ENCODE peak calls at places on chromosomes 12 and 14, in eight cellular contexts. S is brain microvascular endothelial cell, A is astrocyte of the spinal cord, K is suprapubic skin, L is lung, N is ovary, I is fibroblast of lung, B is cardiac muscle cell. W is an unnamed sample.

GRCh38 chr12:58393152-58393551 is 451.8 kb downstream of the ATP23 start:
- DNase-seq in I (no peak), N (no peak), B (no peak), K (no peak), L (no peak), A (peak), S (peak), W (no peak)

GRCh38 chr12:124398578-124399227 is 103.8 kb downstream of the RFLNA start:
- DNase-seq in A (no peak), L (no peak), S (no peak), K (peak), I (no peak), N (peak), B (peak), W (no peak)

GRCh38 chr12:6843118-6843902 is 2.6 kb downstream of the GNB3 start:
- DNase-seq in B (no peak), K (no peak), N (no peak), I (no peak), L (no peak), S (no peak), A (no peak), W (no peak)

GRCh38 chr14:80095623-80096022 is 115.7 kb downstream of the DIO2 start:
- DNase-seq in I (no peak), S (peak), K (no peak), L (no peak), B (no peak), N (no peak), A (peak), W (peak)

GRCh38 chr14:22547309-22547947 is 41.6 kb downstream of the DAD1 start:
- DNase-seq in K (no peak), L (no peak), B (no peak), I (no peak), A (no peak), N (no peak), S (no peak), W (no peak)

GRCh38 chr12:105382771-105383632 is 52.5 kb downstream of the C12orf75 start:
- DNase-seq in K (no peak), N (no peak), I (peak), S (peak), A (peak), B (peak), L (no peak), W (peak)

GRCh38 chr12:40313928-40314327 is 89.1 kb downstream of the LRRK2 start:
- DNase-seq in N (no peak), K (no peak), S (no peak), A (no peak), B (no peak), I (no peak), L (no peak), W (no peak)

GRCh38 chr12:67784831-67785230 is 136.3 kb downstream of the DYRK2 start:
- DNase-seq in B (no peak), N (no peak), I (no peak), K (no peak), A (no peak), L (no peak), S (no peak), W (no peak)

GRCh38 chr14:30179381-30180130 is 251.9 kb upstream of the PRKD1 start:
- DNase-seq in S (no peak), I (no peak), A (peak), L (no peak), K (no peak), B (peak), N (no peak), W (peak)

GRCh38 chr12:62910549-62911169 is 24.3 kb downstream of the PPM1H start:
- DNase-seq in B (no peak), N (no peak), L (no peak), A (no peak), I (no peak), K (no peak), S (no peak), W (no peak)

GRCh38 chr14:94115068-94115591 is 4.6 kb downstream of the IFI27 start:
- DNase-seq in S (no peak), L (no peak), I (no peak), A (no peak), B (peak), N (no peak), K (peak), W (no peak)

GRCh38 chr14:78605065-78605762 is 435.0 kb downstream of the NRXN3 start:
- DNase-seq in I (no peak), B (no peak), N (no peak), A (no peak), S (no peak), K (no peak), L (no peak), W (no peak)

GRCh38 chr14:63178912-63179311 is 25.3 kb upstream of the RHOJ start:
- DNase-seq in N (no peak), S (peak), K (no peak), I (no peak), L (no peak), A (peak), B (peak), W (peak)

GRCh38 chr14:68583527-68584275 is 209.2 kb downstream of the ZFP36L1 start:
- DNase-seq in B (no peak), S (no peak), K (no peak), A (no peak), L (peak), I (no peak), N (no peak), W (no peak)

GRCh38 chr12:64699504-64700115 is 59.6 kb downstream of the GNS start:
- DNase-seq in I (no peak), B (peak), K (no peak), A (no peak), S (no peak), N (no peak), L (no peak), W (no peak)

GRCh38 chr12:124073636-124074035 is 100.6 kb downstream of the ZNF664 start:
- DNase-seq in S (peak), N (no peak), L (no peak), B (no peak), K (no peak), A (no peak), I (no peak), W (no peak)

GRCh38 chr12:108389544-108389943 is 50.4 kb upstream of the CMKLR1 start:
- DNase-seq in L (no peak), B (no peak), I (no peak), A (no peak), S (no peak), K (no peak), N (no peak), W (no peak)

GRCh38 chr12:100716949-100717732 is 77.4 kb upstream of the ANO4 start:
- DNase-seq in B (peak), L (no peak), S (no peak), I (peak), N (peak), A (peak), K (no peak), W (no peak)

GRCh38 chr12:14417717-14418116 is 52.2 kb downstream of the ATF7IP start:
- DNase-seq in A (peak), B (peak), I (peak), K (no peak), L (peak), N (no peak), S (peak), W (peak)

GRCh38 chr12:104852102-104852501 is 106.0 kb downstream of the SLC41A2 start:
- DNase-seq in L (no peak), A (peak), I (no peak), K (no peak), N (no peak), S (no peak), B (no peak), W (no peak)

GRCh38 chr12:107349008-107349747 is 255.8 kb upstream of the CRY1 start:
- DNase-seq in N (no peak), B (peak), A (peak), S (peak), K (peak), L (no peak), I (peak), W (peak)

GRCh38 chr12:10341892-10342509 is 34.3 kb downstream of the KLRD1 start:
- DNase-seq in K (no peak), S (no peak), A (no peak), B (no peak), N (no peak), I (peak), L (no peak), W (no peak)

GRCh38 chr14:99389171-99389826 is 91.4 kb downstream of the SETD3 start:
- DNase-seq in A (peak), K (no peak), N (peak), B (peak), I (peak), S (peak), L (no peak), W (no peak)

GRCh38 chr12:102440109-102440405 is 40.3 kb downstream of the IGF1 start:
- DNase-seq in I (no peak), B (no peak), S (no peak), L (no peak), N (no peak), A (no peak), K (no peak), W (no peak)

GRCh38 chr14:43621282-43621681 is 885.8 kb downstream of the FSCB start:
- DNase-seq in K (no peak), I (no peak), A (no peak), S (no peak), L (no peak), N (no peak), B (no peak), W (no peak)

GRCh38 chr14:79278798-79279644 is 932.3 kb downstream of the DIO2 start:
- DNase-seq in A (peak), B (peak), S (peak), N (no peak), K (peak), L (peak), I (peak), W (peak)

GRCh38 chr12:15648564-15648963 is 140.6 kb downstream of the EPS8 start:
- DNase-seq in B (no peak), I (no peak), A (peak), S (no peak), N (no peak), L (no peak), K (no peak), W (no peak)

GRCh38 chr14:29927596-29928341 is at the start of gene PRKD1:
- DNase-seq in L (peak), A (peak), I (peak), N (peak), B (peak), S (peak), K (peak), W (peak)

GRCh38 chr12:110001596-110001995 is 2.4 kb downstream of the ANKRD13A start:
- DNase-seq in A (peak), S (peak), N (no peak), B (no peak), I (no peak), K (no peak), L (no peak), W (no peak)

GRCh38 chr14:33686856-33687255 is 264.0 kb downstream of the EGLN3 start:
- DNase-seq in K (no peak), I (no peak), B (no peak), A (no peak), L (no peak), S (no peak), N (no peak), W (no peak)

GRCh38 chr12:2108975-2109671 is 56.3 kb downstream of the CACNA1C start:
- DNase-seq in A (no peak), S (no peak), N (no peak), B (no peak), K (no peak), L (no peak), I (no peak), W (no peak)

GRCh38 chr12:26126340-26127284 is 1.8 kb upstream of the BHLHE41 start:
- DNase-seq in K (peak), A (peak), N (peak), L (peak), I (peak), S (peak), B (peak), W (no peak)

GRCh38 chr12:67748761-67749075 is 100.2 kb downstream of the DYRK2 start:
- DNase-seq in I (no peak), K (no peak), N (no peak), A (no peak), B (no peak), L (no peak), S (no peak), W (no peak)

GRCh38 chr12:130983328-130984017 is 29.8 kb downstream of the ADGRD1 start:
- DNase-seq in N (no peak), B (no peak), K (no peak), A (no peak), L (no peak), S (no peak), I (no peak), W (no peak)

GRCh38 chr12:130984183-130985058 is 30.7 kb downstream of the ADGRD1 start:
- DNase-seq in L (no peak), B (no peak), K (no peak), N (no peak), I (no peak), A (no peak), S (no peak), W (no peak)

GRCh38 chr12:130981156-130981789 is 27.6 kb downstream of the ADGRD1 start:
- DNase-seq in A (no peak), L (no peak), K (no peak), I (peak), B (no peak), N (no peak), S (no peak), W (no peak)

GRCh38 chr12:130982565-130983225 is 29.0 kb downstream of the ADGRD1 start:
- DNase-seq in I (no peak), L (no peak), S (no peak), B (no peak), A (no peak), N (no peak), K (no peak), W (no peak)

GRCh38 chr12:130981947-130982346 is 28.2 kb downstream of the ADGRD1 start:
- DNase-seq in N (no peak), L (no peak), A (no peak), I (no peak), B (no peak), S (no peak), K (no peak), W (no peak)
- H3K4me3 ChIP-seq in N (no peak), L (no peak), A (no peak), I (no peak), B (no peak), S (no peak), K (no peak), W (no peak)

GRCh38 chr12:116000252-116000651 is 277.2 kb downstream of the MED13L start:
- DNase-seq in S (no peak), I (no peak), B (no peak), N (no peak), K (no peak), L (no peak), A (no peak), W (no peak)
- TF ChIP-seq CTCF in S (no peak), I (no peak), B (no peak), N (no peak), K (no peak), L (no peak), A (no peak), W (no peak)

DNA sequence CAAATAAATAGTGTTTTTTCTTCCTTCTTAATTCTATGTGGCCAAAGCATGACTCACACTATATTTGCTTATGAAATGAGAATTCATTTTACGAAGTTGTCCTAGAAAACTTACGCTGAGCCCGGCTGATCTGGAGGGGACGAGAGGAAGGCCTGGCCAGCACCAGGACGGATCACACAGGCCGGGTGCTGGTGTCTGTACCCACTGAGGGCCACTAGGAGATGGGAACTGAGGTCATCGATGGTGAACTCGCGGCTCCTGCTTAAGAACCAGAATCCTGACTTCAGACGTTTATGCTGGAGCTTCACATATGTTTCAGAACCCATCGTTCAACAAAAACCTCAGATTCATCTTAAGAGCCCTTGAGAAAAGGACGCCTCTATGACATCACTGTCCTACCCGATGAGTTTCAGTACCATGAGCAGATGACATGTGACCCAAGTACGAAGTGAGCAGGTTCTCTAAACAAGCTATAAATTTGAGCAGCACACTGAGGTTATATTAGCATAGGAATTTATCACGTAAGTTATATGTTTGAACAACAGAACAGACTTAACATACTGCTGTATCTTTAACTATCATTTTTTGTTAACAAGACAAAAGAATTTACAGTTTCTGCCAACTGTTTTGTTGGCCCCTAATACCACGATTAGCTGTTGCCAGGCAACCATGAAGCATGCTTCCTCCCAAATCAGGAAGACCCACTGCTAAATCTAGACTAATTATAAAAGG is 111.9 kb downstream of the FOXN3 start:
- DNase-seq in L (no peak), N (peak), K (no peak), I (peak), S (peak), A (peak), B (peak), W (peak)
- H3K4me3 ChIP-seq in L (no peak), N (no peak), K (no peak), I (peak), S (no peak), A (no peak), B (no peak), W (no peak)

GRCh38 chr14:102878174-102878969 is 44.1 kb upstream of the AMN start:
- DNase-seq in S (no peak), B (no peak), A (no peak), K (no peak), L (no peak), I (no peak), N (no peak), W (no peak)
- TF ChIP-seq CTCF in S (no peak), B (no peak), A (no peak), K (no peak), L (no peak), I (no peak), N (no peak), W (no peak)